ENCODE peak calls at places on chromosome 22, in seven cellular contexts. One of them, this sample, is unnamed.

GRCh38 chr22:28373841-28374240 is 305.8 kb downstream of the TTC28 start:
- DNase-seq in body of pancreas: no peak
- DNase-seq in brain microvascular endothelial cell: no peak
- DNase-seq in tibial artery: no peak
- DNase-seq in choroid plexus epithelial cell: peak
- DNase-seq in mammary epithelial cell: no peak
- DNase-seq in neural crest cell: no peak
- DNase-seq in this sample: no peak

GRCh38 chr22:23825246-23825905 is 13.4 kb downstream of the DERL3 start:
- DNase-seq in body of pancreas: no peak
- DNase-seq in brain microvascular endothelial cell: no peak
- DNase-seq in tibial artery: no peak
- DNase-seq in choroid plexus epithelial cell: no peak
- DNase-seq in mammary epithelial cell: no peak
- DNase-seq in neural crest cell: no peak
- DNase-seq in this sample: no peak

GRCh38 chr22:18970180-18970947 is 34.3 kb upstream of the PRODH start:
- DNase-seq in body of pancreas: peak
- DNase-seq in brain microvascular endothelial cell: no peak
- DNase-seq in tibial artery: no peak
- DNase-seq in choroid plexus epithelial cell: no peak
- DNase-seq in mammary epithelial cell: peak
- DNase-seq in neural crest cell: peak
- DNase-seq in this sample: no peak

GRCh38 chr22:27740192-27740748 is 61.3 kb downstream of the MN1 start:
- DNase-seq in body of pancreas: no peak
- DNase-seq in brain microvascular endothelial cell: no peak
- DNase-seq in tibial artery: peak
- DNase-seq in choroid plexus epithelial cell: no peak
- DNase-seq in mammary epithelial cell: peak
- DNase-seq in neural crest cell: no peak
- DNase-seq in this sample: no peak

GRCh38 chr22:35442471-35442870 is 42.5 kb downstream of the MCM5 start:
- DNase-seq in body of pancreas: no peak
- DNase-seq in brain microvascular endothelial cell: no peak
- DNase-seq in tibial artery: no peak
- DNase-seq in choroid plexus epithelial cell: no peak
- DNase-seq in mammary epithelial cell: no peak
- DNase-seq in neural crest cell: no peak
- DNase-seq in this sample: no peak

GRCh38 chr22:47113880-47114415 is 351.5 kb downstream of the TBC1D22A start:
- DNase-seq in body of pancreas: no peak
- DNase-seq in brain microvascular endothelial cell: no peak
- DNase-seq in tibial artery: peak
- DNase-seq in choroid plexus epithelial cell: no peak
- DNase-seq in mammary epithelial cell: no peak
- DNase-seq in neural crest cell: no peak
- DNase-seq in this sample: no peak

GRCh38 chr22:27438271-27438980 is 363.1 kb downstream of the MN1 start:
- DNase-seq in body of pancreas: peak
- DNase-seq in brain microvascular endothelial cell: no peak
- DNase-seq in tibial artery: peak
- DNase-seq in choroid plexus epithelial cell: peak
- DNase-seq in mammary epithelial cell: no peak
- DNase-seq in neural crest cell: no peak
- DNase-seq in this sample: no peak

GRCh38 chr22:36823177-36823839 is 6.5 kb upstream of the PVALB start:
- DNase-seq in body of pancreas: no peak
- DNase-seq in brain microvascular endothelial cell: peak
- DNase-seq in tibial artery: no peak
- DNase-seq in choroid plexus epithelial cell: peak
- DNase-seq in mammary epithelial cell: no peak
- DNase-seq in neural crest cell: no peak
- DNase-seq in this sample: no peak

GRCh38 chr22:26172389-26172990 is 3.2 kb downstream of the SEZ6L start:
- DNase-seq in body of pancreas: peak
- DNase-seq in brain microvascular endothelial cell: peak
- DNase-seq in tibial artery: no peak
- DNase-seq in choroid plexus epithelial cell: peak
- DNase-seq in mammary epithelial cell: peak
- DNase-seq in neural crest cell: peak
- DNase-seq in this sample: no peak

GRCh38 chr22:24009227-24010017 is 1.7 kb upstream of the CABIN1 start:
- DNase-seq in body of pancreas: no peak
- DNase-seq in brain microvascular endothelial cell: no peak
- DNase-seq in tibial artery: no peak
- DNase-seq in choroid plexus epithelial cell: no peak
- DNase-seq in mammary epithelial cell: no peak
- DNase-seq in neural crest cell: no peak
- DNase-seq in this sample: no peak

GRCh38 chr22:24580276-24580675 is 12.6 kb downstream of the LRRC75B start:
- DNase-seq in body of pancreas: no peak
- DNase-seq in brain microvascular endothelial cell: no peak
- DNase-seq in tibial artery: no peak
- DNase-seq in choroid plexus epithelial cell: peak
- DNase-seq in mammary epithelial cell: peak
- DNase-seq in neural crest cell: no peak
- DNase-seq in this sample: peak

GRCh38 chr22:47193606-47194316 is 431.3 kb downstream of the TBC1D22A start:
- DNase-seq in body of pancreas: peak
- DNase-seq in brain microvascular endothelial cell: no peak
- DNase-seq in tibial artery: peak
- DNase-seq in choroid plexus epithelial cell: no peak
- DNase-seq in mammary epithelial cell: no peak
- DNase-seq in neural crest cell: no peak
- DNase-seq in this sample: no peak

GRCh38 chr22:22843848-22844247 is 43.8 kb upstream of the IGLL5 start:
- DNase-seq in body of pancreas: no peak
- DNase-seq in brain microvascular endothelial cell: no peak
- DNase-seq in tibial artery: no peak
- DNase-seq in choroid plexus epithelial cell: no peak
- DNase-seq in mammary epithelial cell: no peak
- DNase-seq in neural crest cell: no peak
- DNase-seq in this sample: no peak

GRCh38 chr22:36197065-36197440 is 4.6 kb downstream of the APOL4 start:
- DNase-seq in body of pancreas: peak
- DNase-seq in brain microvascular endothelial cell: peak
- DNase-seq in tibial artery: no peak
- DNase-seq in choroid plexus epithelial cell: peak
- DNase-seq in mammary epithelial cell: no peak
- DNase-seq in neural crest cell: peak
- DNase-seq in this sample: peak

GRCh38 chr22:44108806-44109385 is 71.8 kb upstream of the PARVG start:
- DNase-seq in body of pancreas: no peak
- DNase-seq in brain microvascular endothelial cell: no peak
- DNase-seq in tibial artery: no peak
- DNase-seq in choroid plexus epithelial cell: no peak
- DNase-seq in mammary epithelial cell: no peak
- DNase-seq in neural crest cell: no peak
- DNase-seq in this sample: no peak

GRCh38 chr22:43867839-43868652 is 5.7 kb upstream of the SULT4A1 start:
- DNase-seq in body of pancreas: peak
- DNase-seq in brain microvascular endothelial cell: peak
- DNase-seq in tibial artery: no peak
- DNase-seq in choroid plexus epithelial cell: peak
- DNase-seq in mammary epithelial cell: peak
- DNase-seq in neural crest cell: peak
- DNase-seq in this sample: peak

GRCh38 chr22:44455151-44455962 is 42.7 kb downstream of the RTL6 start:
- DNase-seq in body of pancreas: no peak
- DNase-seq in brain microvascular endothelial cell: no peak
- DNase-seq in tibial artery: no peak
- DNase-seq in choroid plexus epithelial cell: no peak
- DNase-seq in mammary epithelial cell: no peak
- DNase-seq in neural crest cell: no peak
- DNase-seq in this sample: no peak

GRCh38 chr22:35966314-35967045 is 62.1 kb downstream of the RBFOX2 start:
- DNase-seq in body of pancreas: no peak
- DNase-seq in brain microvascular endothelial cell: no peak
- DNase-seq in tibial artery: no peak
- DNase-seq in choroid plexus epithelial cell: no peak
- DNase-seq in mammary epithelial cell: no peak
- DNase-seq in neural crest cell: no peak
- DNase-seq in this sample: no peak

GRCh38 chr22:29380856-29381255 is 7.5 kb downstream of the AP1B1 start:
- DNase-seq in body of pancreas: no peak
- DNase-seq in brain microvascular endothelial cell: no peak
- DNase-seq in tibial artery: no peak
- DNase-seq in choroid plexus epithelial cell: no peak
- DNase-seq in mammary epithelial cell: no peak
- DNase-seq in neural crest cell: no peak
- DNase-seq in this sample: no peak

DNA sequence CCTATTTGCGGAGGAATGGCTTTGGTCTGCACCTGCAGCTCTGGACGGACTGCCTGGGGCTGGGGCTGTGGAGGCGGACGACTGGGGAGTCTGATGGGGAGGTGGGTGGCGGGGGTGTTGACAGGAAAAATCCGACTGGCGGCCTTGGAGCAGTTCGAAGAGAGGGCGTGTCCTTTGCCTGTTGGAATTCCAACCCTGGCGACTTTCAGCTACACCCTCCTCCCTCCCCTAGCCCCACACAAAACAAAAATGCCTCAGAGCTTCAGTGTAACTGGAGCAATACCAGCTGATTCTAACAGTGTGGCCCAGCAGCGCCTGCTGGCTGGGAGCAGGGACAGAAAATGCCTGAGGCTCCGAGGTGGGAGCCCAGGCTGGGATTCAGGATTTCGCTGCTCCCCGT is 85.4 kb downstream of the ATXN10 start:
- DNase-seq in body of pancreas: peak
- DNase-seq in brain microvascular endothelial cell: no peak
- DNase-seq in tibial artery: no peak
- DNase-seq in choroid plexus epithelial cell: no peak
- DNase-seq in mammary epithelial cell: no peak
- DNase-seq in neural crest cell: no peak
- DNase-seq in this sample: peak
- TF ChIP-seq CTCF in body of pancreas: peak
- TF ChIP-seq CTCF in brain microvascular endothelial cell: peak
- TF ChIP-seq CTCF in tibial artery: peak
- TF ChIP-seq CTCF in choroid plexus epithelial cell: no peak
- TF ChIP-seq CTCF in mammary epithelial cell: no peak
- TF ChIP-seq CTCF in neural crest cell: no peak
- TF ChIP-seq CTCF in this sample: peak

GRCh38 chr22:41991111-41991510 is 7.5 kb upstream of the WBP2NL start:
- DNase-seq in body of pancreas: no peak
- DNase-seq in brain microvascular endothelial cell: no peak
- DNase-seq in tibial artery: peak
- DNase-seq in choroid plexus epithelial cell: no peak
- DNase-seq in mammary epithelial cell: no peak
- DNase-seq in neural crest cell: no peak
- DNase-seq in this sample: no peak
- TF ChIP-seq CTCF in body of pancreas: no peak
- TF ChIP-seq CTCF in brain microvascular endothelial cell: no peak
- TF ChIP-seq CTCF in tibial artery: no peak
- TF ChIP-seq CTCF in choroid plexus epithelial cell: no peak
- TF ChIP-seq CTCF in mammary epithelial cell: no peak
- TF ChIP-seq CTCF in neural crest cell: no peak
- TF ChIP-seq CTCF in this sample: no peak

DNA sequence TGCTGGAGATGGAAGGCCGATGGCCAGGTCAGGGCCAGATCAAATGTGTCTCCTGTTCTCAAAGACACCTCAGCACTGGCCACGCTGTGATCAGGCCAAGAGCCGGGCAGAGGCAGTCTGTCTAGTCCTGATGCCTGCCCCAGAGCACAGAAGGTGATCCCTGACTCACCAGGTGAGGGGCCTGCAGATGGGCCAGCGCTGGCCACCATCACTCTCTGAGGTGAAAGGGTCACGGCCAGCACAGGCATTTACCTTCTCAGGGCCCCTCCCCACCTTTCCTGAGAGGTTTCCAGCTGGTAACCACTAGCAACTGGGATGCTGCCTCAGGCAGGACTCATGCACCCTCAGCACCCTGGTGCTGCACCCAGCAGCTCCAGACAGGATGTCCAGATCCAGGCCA is 2.9 kb downstream of the SBF1 start:
- DNase-seq in body of pancreas: no peak
- DNase-seq in brain microvascular endothelial cell: no peak
- DNase-seq in tibial artery: no peak
- DNase-seq in choroid plexus epithelial cell: no peak
- DNase-seq in mammary epithelial cell: no peak
- DNase-seq in neural crest cell: no peak
- DNase-seq in this sample: no peak
- TF ChIP-seq CTCF in body of pancreas: no peak
- TF ChIP-seq CTCF in brain microvascular endothelial cell: no peak
- TF ChIP-seq CTCF in tibial artery: no peak
- TF ChIP-seq CTCF in choroid plexus epithelial cell: no peak
- TF ChIP-seq CTCF in mammary epithelial cell: no peak
- TF ChIP-seq CTCF in neural crest cell: no peak
- TF ChIP-seq CTCF in this sample: no peak

GRCh38 chr22:30665786-30666185 is 1.9 kb downstream of the DUSP18 start:
- DNase-seq in body of pancreas: no peak
- DNase-seq in brain microvascular endothelial cell: no peak
- DNase-seq in tibial artery: no peak
- DNase-seq in choroid plexus epithelial cell: no peak
- DNase-seq in mammary epithelial cell: no peak
- DNase-seq in neural crest cell: no peak
- DNase-seq in this sample: no peak

GRCh38 chr22:30665266-30665665 is 2.4 kb downstream of the DUSP18 start:
- DNase-seq in body of pancreas: no peak
- DNase-seq in brain microvascular endothelial cell: no peak
- DNase-seq in tibial artery: no peak
- DNase-seq in choroid plexus epithelial cell: no peak
- DNase-seq in mammary epithelial cell: no peak
- DNase-seq in neural crest cell: no peak
- DNase-seq in this sample: no peak

GRCh38 chr22:30668306-30668655 is 606 bp upstream of the DUSP18 start:
- DNase-seq in body of pancreas: no peak
- DNase-seq in brain microvascular endothelial cell: no peak
- DNase-seq in tibial artery: no peak
- DNase-seq in choroid plexus epithelial cell: no peak
- DNase-seq in mammary epithelial cell: no peak
- DNase-seq in neural crest cell: no peak
- DNase-seq in this sample: no peak

GRCh38 chr22:30667092-30667485 is 586 bp downstream of the DUSP18 start:
- DNase-seq in body of pancreas: no peak
- DNase-seq in brain microvascular endothelial cell: no peak
- DNase-seq in tibial artery: no peak
- DNase-seq in choroid plexus epithelial cell: no peak
- DNase-seq in mammary epithelial cell: no peak
- DNase-seq in neural crest cell: no peak
- DNase-seq in this sample: no peak

DNA sequence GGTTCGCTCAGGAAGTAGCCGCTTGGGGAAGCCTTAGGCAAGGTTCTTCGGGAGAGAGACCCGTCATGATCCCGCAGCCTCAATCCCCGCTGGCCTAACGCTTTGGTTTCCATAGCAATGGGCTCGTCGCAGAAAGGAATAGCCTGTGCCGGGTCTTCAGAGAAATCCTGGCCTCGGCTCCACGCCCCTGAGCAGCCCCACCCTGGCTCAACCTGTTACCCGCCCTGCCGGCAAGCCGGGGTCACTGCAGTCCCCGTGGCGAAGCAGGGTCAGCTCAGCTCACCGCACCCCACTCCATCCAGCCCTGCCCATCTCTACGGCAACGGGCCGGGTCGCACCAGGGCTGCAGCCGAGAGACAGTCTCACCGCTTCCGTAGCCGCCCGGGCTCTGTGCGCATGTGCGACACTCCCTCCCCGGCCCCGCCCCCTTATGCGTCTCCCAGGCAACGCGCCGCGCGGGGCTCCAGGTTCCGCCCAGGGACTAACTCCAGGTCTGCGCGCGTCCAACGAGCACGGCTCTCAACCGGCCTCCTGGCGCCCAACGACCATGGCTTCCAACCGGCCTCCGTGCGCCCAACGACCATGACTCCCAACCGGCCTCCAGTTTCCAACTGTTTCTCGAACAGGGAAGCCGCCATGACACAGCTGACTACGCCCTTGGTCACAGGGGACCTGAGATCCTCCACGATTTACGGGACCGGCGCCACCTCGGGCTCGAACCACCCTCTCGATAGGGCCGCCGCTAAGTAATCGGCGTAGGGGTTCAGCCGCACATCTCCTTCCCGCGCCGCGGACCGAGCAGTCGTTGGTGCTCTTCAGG is at the start of gene DUSP18:
- DNase-seq in body of pancreas: peak
- DNase-seq in brain microvascular endothelial cell: peak
- DNase-seq in tibial artery: peak
- DNase-seq in choroid plexus epithelial cell: peak
- DNase-seq in mammary epithelial cell: peak
- DNase-seq in neural crest cell: peak
- DNase-seq in this sample: peak
- TF ChIP-seq CTCF in body of pancreas: peak
- TF ChIP-seq CTCF in brain microvascular endothelial cell: peak
- TF ChIP-seq CTCF in tibial artery: peak
- TF ChIP-seq CTCF in choroid plexus epithelial cell: peak
- TF ChIP-seq CTCF in mammary epithelial cell: peak
- TF ChIP-seq CTCF in neural crest cell: peak
- TF ChIP-seq CTCF in this sample: peak